ENCODE peak calls at places on chromosomes 1 and 21, in four cellular contexts. G is K562, A is GM12878, V is HepG2. T is an unnamed sample.

GRCh38 chr1:11960710-11961109 is 19.5 kb upstream of the MFN2 start:
- DNase-seq in G (no peak), A (no peak), V (no peak), T (no peak)

GRCh38 chr1:69421286-69421685 is 146.4 kb upstream of the LRRC7 start:
- DNase-seq in G (no peak), A (no peak), V (no peak), T (no peak)

GRCh38 chr1:33005117-33005811 is 31.4 kb downstream of the AK2 start:
- DNase-seq in G (no peak), A (no peak), V (no peak), T (no peak)

GRCh38 chr21:25005388-25005787 is 601.9 kb downstream of the MRPL39 start:
- DNase-seq in G (no peak), A (no peak), V (no peak), T (no peak)

GRCh38 chr1:10787274-10787673 is 9.2 kb downstream of the CASZ1 start:
- DNase-seq in G (no peak), A (no peak), V (no peak), T (no peak)

GRCh38 chr1:91166106-91166712 is 144.4 kb upstream of the ZNF644 start:
- DNase-seq in G (peak; percentile 52), A (no peak), V (peak; percentile 56), T (peak; percentile 61)

GRCh38 chr1:11967028-11967547 is 13.2 kb upstream of the MFN2 start:
- DNase-seq in G (peak; percentile 65), A (peak; percentile 41), V (peak; percentile 89), T (peak; percentile 82)

GRCh38 chr1:155022927-155023236 is 10.7 kb downstream of the DCST2 start:
- DNase-seq in G (no peak), A (no peak), V (no peak), T (no peak)

GRCh38 chr1:39387452-39387851 is 104.0 kb upstream of the BMP8A start:
- DNase-seq in G (peak; percentile 58), A (no peak), V (peak; percentile 84), T (peak; percentile 65)

GRCh38 chr1:154607084-154607747 is 770 bp downstream of the ADAR start:
- DNase-seq in G (peak; percentile 20), A (no peak), V (peak; percentile 16), T (no peak)

GRCh38 chr1:40773748-40774265 is 9.8 kb upstream of the KCNQ4 start:
- DNase-seq in G (no peak), A (no peak), V (peak; percentile 41), T (no peak)

GRCh38 chr21:37564341-37564923 is 197.9 kb downstream of the DYRK1A start:
- DNase-seq in G (peak; percentile 73), A (peak; percentile 58), V (peak; percentile 60), T (peak; percentile 96)

GRCh38 chr1:45908613-45909140 is 105.3 kb downstream of the MAST2 start:
- DNase-seq in G (no peak), A (no peak), V (no peak), T (no peak)

GRCh38 chr1:30109853-30110252 is 613.5 kb downstream of the MATN1 start:
- DNase-seq in G (no peak), A (no peak), V (no peak), T (no peak)

GRCh38 chr21:36849461-36849860 is 117.0 kb downstream of the HLCS start:
- DNase-seq in G (no peak), A (no peak), V (no peak), T (no peak)

GRCh38 chr1:44695671-44696070 is 21.2 kb downstream of the ARMH1 start:
- DNase-seq in G (no peak), A (no peak), V (no peak), T (no peak)

GRCh38 chr1:243916160-243916559 is 66.1 kb upstream of the AKT3 start:
- DNase-seq in G (no peak), A (no peak), V (no peak), T (no peak)
- TF ChIP-seq CEBPB in G (no peak), A (no peak), V (no peak), T (no peak)

GRCh38 chr1:231557898-231558710 is 29.6 kb downstream of the TSNAX start:
- DNase-seq in G (no peak), A (no peak), V (no peak), T (no peak)
- TF ChIP-seq JUNB in G (no peak), A (no peak), V (no peak), T (no peak)

DNA sequence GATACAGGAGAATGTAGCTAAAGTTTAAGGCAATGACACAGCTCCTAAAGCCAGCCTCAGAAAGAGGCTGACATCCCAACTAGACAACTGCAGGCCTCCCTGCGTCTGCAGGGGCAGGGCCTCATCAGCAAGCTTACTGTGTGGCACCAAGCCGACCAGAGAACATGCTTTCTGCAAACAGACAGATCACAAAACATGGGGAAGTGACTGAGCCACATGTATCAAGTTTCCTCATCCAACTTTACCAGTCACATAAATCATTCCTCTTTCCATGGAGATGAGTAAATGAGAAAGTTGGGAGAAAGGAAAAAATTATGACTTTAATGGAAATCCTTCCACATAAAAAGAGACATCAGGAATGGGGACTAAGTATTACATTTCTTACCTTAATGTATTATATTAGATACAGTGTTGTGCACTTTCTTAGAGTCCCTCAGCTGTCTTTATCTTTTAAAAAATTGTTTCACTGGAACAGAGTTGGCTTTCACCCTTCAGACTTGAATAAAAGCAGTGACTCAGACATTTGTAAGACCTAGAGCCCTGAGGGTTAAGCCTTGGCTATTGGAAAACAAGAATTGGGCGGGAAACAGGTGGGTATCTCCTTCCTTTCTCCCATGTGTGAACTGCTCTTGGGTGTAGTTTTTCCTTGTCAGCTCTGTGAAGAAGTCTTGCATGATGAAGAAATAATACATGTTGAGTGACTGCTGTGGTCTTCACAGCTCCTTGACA is 305.7 kb upstream of the SNX7 start:
- DNase-seq in G (no peak), A (no peak), V (no peak), T (no peak)
- TF ChIP-seq CEBPB in G (no peak), A (no peak), V (no peak), T (no peak)

DNA sequence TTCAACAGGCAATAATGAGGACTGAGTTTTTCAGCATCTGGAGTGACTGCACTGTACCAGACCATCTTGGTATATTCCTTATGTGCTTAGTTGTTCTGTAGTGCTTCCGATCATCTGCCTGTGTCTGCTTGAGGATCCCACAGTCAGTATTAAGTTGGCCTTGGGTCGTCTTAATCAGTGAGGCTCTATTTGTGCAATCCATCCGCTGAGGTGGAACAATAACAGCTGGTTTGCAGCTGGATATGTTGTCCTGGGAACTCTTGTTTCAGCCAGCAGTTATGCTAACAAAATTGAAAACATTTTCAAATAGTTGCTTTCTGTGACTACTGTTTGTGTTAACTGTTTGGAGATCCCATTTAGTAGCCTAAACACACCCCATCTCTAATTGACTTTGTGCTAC is 73.7 kb downstream of the LAMC1 start:
- DNase-seq in G (no peak), A (no peak), V (no peak), T (no peak)
- TF ChIP-seq JUNB in G (no peak), A (no peak), V (no peak), T (no peak)

GRCh38 chr1:209376774-209377173 is 206.7 kb upstream of the CAMK1G start:
- DNase-seq in G (no peak), A (no peak), V (no peak), T (no peak)

GRCh38 chr1:209382701-209383100 is 200.8 kb upstream of the CAMK1G start:
- DNase-seq in G (no peak), A (no peak), V (no peak), T (no peak)

GRCh38 chr1:209377995-209378394 is 205.5 kb upstream of the CAMK1G start:
- DNase-seq in G (no peak), A (no peak), V (no peak), T (no peak)

GRCh38 chr1:209383422-209383821 is 200.1 kb upstream of the CAMK1G start:
- DNase-seq in G (no peak), A (no peak), V (no peak), T (no peak)

DNA sequence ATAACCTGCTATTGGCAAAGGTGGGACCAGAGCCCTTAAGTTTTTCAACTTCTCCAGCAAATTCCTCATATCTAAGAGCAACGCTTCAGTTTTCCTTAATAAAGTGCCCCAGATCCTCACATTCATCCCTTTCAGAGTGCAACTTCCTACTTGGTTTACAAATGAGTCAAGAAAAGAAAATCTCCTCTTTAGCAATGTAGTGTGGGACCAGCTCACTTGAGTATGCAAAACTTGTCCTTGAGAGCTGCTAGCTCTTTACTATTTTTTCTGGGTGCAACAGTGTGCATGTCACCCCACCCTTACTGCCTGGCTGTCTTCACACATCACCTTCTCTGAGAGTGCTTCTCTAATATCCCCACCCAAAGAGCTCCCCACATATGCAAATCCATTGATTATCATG is 203.1 kb upstream of the CAMK1G start:
- DNase-seq in G (no peak), A (no peak), V (no peak), T (no peak)
- TF ChIP-seq CEBPB in G (no peak), A (no peak), V (no peak), T (no peak)

GRCh38 chr1:145978477-145978859 is 14.0 kb downstream of the POLR3GL start:
- DNase-seq in G (no peak), A (no peak), V (no peak), T (no peak)

GRCh38 chr1:145981299-145981600 is 15.1 kb downstream of the TXNIP start:
- DNase-seq in G (no peak), A (no peak), V (no peak), T (no peak)

GRCh38 chr1:145978860-145979745 is 14.6 kb downstream of the POLR3GL start:
- DNase-seq in G (peak; percentile 97), A (peak; percentile 99), V (peak; percentile 50), T (peak; percentile 82)

GRCh38 chr1:145977486-145978476 is 13.3 kb downstream of the POLR3GL start:
- DNase-seq in G (peak; percentile 81), A (no peak), V (peak; percentile 78), T (peak; percentile 80)

GRCh38 chr1:145979746-145980435 is 15.4 kb downstream of the POLR3GL start:
- DNase-seq in G (no peak), A (peak; percentile 49), V (no peak), T (no peak)
- TF ChIP-seq JUNB in G (no peak), A (peak; percentile 10), V (no peak), T (no peak)

GRCh38 chr21:39523930-39524329 is 72.2 kb downstream of the SH3BGR start:
- DNase-seq in G (no peak), A (no peak), V (no peak), T (no peak)
- TF ChIP-seq CEBPB in G (no peak), A (no peak), V (no peak), T (no peak)

DNA sequence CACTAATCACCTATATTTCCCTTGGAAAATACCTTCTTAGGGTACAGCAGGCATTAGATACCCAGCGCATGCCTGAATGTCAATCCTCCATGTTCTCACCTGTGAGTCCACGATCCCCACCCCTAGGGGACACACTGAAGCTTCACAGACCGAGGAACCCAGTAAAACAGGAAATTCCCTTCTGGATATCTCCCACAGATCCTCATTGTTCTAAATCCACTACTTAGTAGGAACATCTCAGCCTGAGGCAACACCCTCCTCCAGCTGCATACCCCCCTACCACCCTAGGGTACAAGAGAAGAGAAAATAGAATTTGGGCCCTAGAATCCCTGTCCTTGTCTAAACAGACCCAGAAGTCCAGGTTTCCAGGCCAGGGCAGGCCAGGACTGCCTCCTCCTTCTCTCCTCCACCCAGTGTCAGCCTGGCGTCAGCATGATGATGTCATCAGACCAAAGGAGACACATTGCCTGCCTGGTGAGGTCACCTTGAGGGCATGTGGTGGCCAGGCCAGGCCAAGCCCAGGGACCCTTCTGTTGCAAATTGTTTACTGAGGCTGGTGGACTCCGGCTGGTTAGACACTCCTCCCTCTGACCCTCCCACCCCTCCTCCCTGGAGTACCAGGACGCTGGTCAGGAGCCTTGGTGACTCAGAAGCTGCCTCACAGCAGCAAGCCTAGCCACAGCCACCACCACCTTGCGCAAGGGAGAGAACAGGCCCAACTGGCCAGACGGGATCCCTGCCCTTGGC is 6.2 kb downstream of the NECTIN4 start:
- DNase-seq in G (peak; percentile 73), A (no peak), V (peak; percentile 76), T (peak; percentile 91)
- TF ChIP-seq JUNB in G (peak; percentile 61), A (no peak), V (no peak), T (peak; percentile 60)